ENCODE peak calls at places on chromosome 17, in four cellular contexts. A is omental fat pad, O is Peyer's patch, E is midbrain. Y is an unnamed sample.

GRCh38 chr17:3983945-3984484 is 19.8 kb upstream of the ATP2A3 start:
- DNase-seq in O (peak; percentile 47), A (no peak), E (no peak), Y (peak; percentile 50)

GRCh38 chr17:64278614-64279013 is 15.6 kb upstream of the TEX2 start:
- DNase-seq in E (no peak), O (no peak), A (peak; percentile 29), Y (no peak)

GRCh38 chr17:47935961-47936360 is 5.4 kb upstream of the PNPO start:
- DNase-seq in A (no peak), E (no peak), O (no peak), Y (peak; percentile 21)

GRCh38 chr17:57679356-57679755 is 65.7 kb downstream of the CCDC182 start:
- DNase-seq in E (no peak), O (no peak), A (no peak), Y (no peak)

GRCh38 chr17:82772026-82772425 is 20.2 kb downstream of the TBCD start:
- DNase-seq in O (no peak), E (no peak), A (no peak), Y (no peak)

GRCh38 chr17:247767-248166 is 66.3 kb upstream of the DOC2B start:
- DNase-seq in E (no peak), A (no peak), O (no peak), Y (no peak)

GRCh38 chr17:73474370-73474988 is 162.7 kb upstream of the CDC42EP4 start:
- DNase-seq in E (peak; percentile 2), O (peak; percentile 77), A (peak; percentile 28), Y (peak; percentile 79)

GRCh38 chr17:9700754-9701476 is 55.6 kb downstream of the USP43 start:
- DNase-seq in E (no peak), A (no peak), O (no peak), Y (no peak)